ENCODE peak calls at places on chromosomes 7 and 10, in four cellular contexts. One of them, this sample, is unnamed.

GRCh38 chr7:99203092-99203491 is 4.8 kb downstream of the KPNA7 start:
- DNase-seq in RPMI7951: no peak
- DNase-seq in suprapubic skin: no peak
- DNase-seq in GM06990: no peak
- DNase-seq in this sample: no peak

GRCh38 chr7:94055963-94056362 is 51.8 kb upstream of the BET1 start:
- DNase-seq in RPMI7951: peak
- DNase-seq in suprapubic skin: no peak
- DNase-seq in GM06990: no peak
- DNase-seq in this sample: no peak

GRCh38 chr10:104333728-104334373 is 4.4 kb downstream of the ITPRIP start:
- DNase-seq in RPMI7951: no peak
- DNase-seq in suprapubic skin: peak
- DNase-seq in GM06990: no peak
- DNase-seq in this sample: no peak

GRCh38 chr7:4733936-4734528 is 41.4 kb upstream of the AP5Z1 start:
- DNase-seq in RPMI7951: no peak
- DNase-seq in suprapubic skin: no peak
- DNase-seq in GM06990: no peak
- DNase-seq in this sample: no peak

GRCh38 chr7:111953611-111954010 is 252.6 kb downstream of the DOCK4 start:
- DNase-seq in RPMI7951: peak
- DNase-seq in suprapubic skin: no peak
- DNase-seq in GM06990: no peak
- DNase-seq in this sample: no peak

GRCh38 chr7:116713918-116714317 is 41.9 kb downstream of the MET start:
- DNase-seq in RPMI7951: peak
- DNase-seq in suprapubic skin: no peak
- DNase-seq in GM06990: no peak
- DNase-seq in this sample: no peak

GRCh38 chr10:128963246-128964099 is 503.6 kb upstream of the MGMT start:
- DNase-seq in RPMI7951: no peak
- DNase-seq in suprapubic skin: no peak
- DNase-seq in GM06990: no peak
- DNase-seq in this sample: no peak

GRCh38 chr10:72242675-72243074 is 26.6 kb upstream of the ASCC1 start:
- DNase-seq in RPMI7951: peak
- DNase-seq in suprapubic skin: peak
- DNase-seq in GM06990: no peak
- DNase-seq in this sample: no peak

GRCh38 chr7:93601363-93601762 is 26.8 kb upstream of the CALCR start:
- DNase-seq in RPMI7951: peak
- DNase-seq in suprapubic skin: no peak
- DNase-seq in GM06990: no peak
- DNase-seq in this sample: no peak

GRCh38 chr7:134691820-134692705 is 45.4 kb downstream of the BPGM start:
- DNase-seq in RPMI7951: peak
- DNase-seq in suprapubic skin: no peak
- DNase-seq in GM06990: no peak
- DNase-seq in this sample: no peak

GRCh38 chr10:21926358-21926890 is 77.1 kb downstream of the DNAJC1 start:
- DNase-seq in RPMI7951: peak
- DNase-seq in suprapubic skin: no peak
- DNase-seq in GM06990: no peak
- DNase-seq in this sample: no peak

GRCh38 chr7:71682841-71683341 is 550.9 kb downstream of the GALNT17 start:
- DNase-seq in RPMI7951: peak
- DNase-seq in suprapubic skin: no peak
- DNase-seq in GM06990: no peak
- DNase-seq in this sample: no peak

GRCh38 chr10:49334993-49335972 is 36.3 kb downstream of the C10orf71 start:
- DNase-seq in RPMI7951: no peak
- DNase-seq in suprapubic skin: no peak
- DNase-seq in GM06990: no peak
- DNase-seq in this sample: no peak

GRCh38 chr7:9264395-9264794 is 831.0 kb downstream of the NXPH1 start:
- DNase-seq in RPMI7951: no peak
- DNase-seq in suprapubic skin: no peak
- DNase-seq in GM06990: no peak
- DNase-seq in this sample: no peak

GRCh38 chr10:79070091-79070610 is 1.4 kb downstream of the ZMIZ1 start:
- DNase-seq in RPMI7951: no peak
- DNase-seq in suprapubic skin: no peak
- DNase-seq in GM06990: no peak
- DNase-seq in this sample: no peak

GRCh38 chr10:54653518-54653917 is 147.5 kb downstream of the PCDH15 start:
- DNase-seq in RPMI7951: no peak
- DNase-seq in suprapubic skin: no peak
- DNase-seq in GM06990: no peak
- DNase-seq in this sample: no peak

GRCh38 chr7:50863053-50863452 is 80.4 kb upstream of the GRB10 start:
- DNase-seq in RPMI7951: no peak
- DNase-seq in suprapubic skin: no peak
- DNase-seq in GM06990: no peak
- DNase-seq in this sample: no peak

GRCh38 chr7:22990588-22990949 is 23.4 kb downstream of the HYCC1 start:
- DNase-seq in RPMI7951: peak
- DNase-seq in suprapubic skin: no peak
- DNase-seq in GM06990: no peak
- DNase-seq in this sample: no peak

GRCh38 chr10:5944389-5945202 is 32.7 kb downstream of the IL15RA start:
- DNase-seq in RPMI7951: peak
- DNase-seq in suprapubic skin: peak
- DNase-seq in GM06990: no peak
- DNase-seq in this sample: no peak

GRCh38 chr10:11742779-11743298 is 657 bp downstream of the ECHDC3 start:
- DNase-seq in RPMI7951: no peak
- DNase-seq in suprapubic skin: no peak
- DNase-seq in GM06990: no peak
- DNase-seq in this sample: no peak

GRCh38 chr10:100083623-100084022 is 2.0 kb upstream of the CPN1 start:
- DNase-seq in RPMI7951: no peak
- DNase-seq in suprapubic skin: no peak
- DNase-seq in GM06990: no peak
- DNase-seq in this sample: no peak

GRCh38 chr10:103884681-103885139 is 29.3 kb upstream of the SH3PXD2A start:
- DNase-seq in RPMI7951: peak
- DNase-seq in suprapubic skin: no peak
- DNase-seq in GM06990: no peak
- DNase-seq in this sample: no peak

GRCh38 chr10:74824184-74825032 is 2.0 kb upstream of the KAT6B start:
- DNase-seq in RPMI7951: peak
- DNase-seq in suprapubic skin: peak
- DNase-seq in GM06990: peak
- DNase-seq in this sample: no peak

GRCh38 chr10:133245439-133246235 is 8.0 kb downstream of the VENTX start:
- DNase-seq in RPMI7951: peak
- DNase-seq in suprapubic skin: no peak
- DNase-seq in GM06990: no peak
- DNase-seq in this sample: no peak

GRCh38 chr7:55538538-55538937 is 33.8 kb downstream of the VOPP1 start:
- DNase-seq in RPMI7951: peak
- DNase-seq in suprapubic skin: no peak
- DNase-seq in GM06990: no peak
- DNase-seq in this sample: no peak

This sample was measured in type B pancreatic cell.